ENCODE peak calls at places on chromosomes 11 and 22, in five cellular contexts. F, Q, I, E and W are unnamed samples.

GRCh38 chr11:45777127-45777969 is 27.6 kb upstream of the SLC35C1 start:
- DNase-seq in F (no peak), Q (no peak), I (no peak), E (no peak), W (no peak)

GRCh38 chr22:28882545-28882877 is 861 bp upstream of the ZNRF3 start:
- DNase-seq in F (peak; percentile 43), Q (no peak), I (no peak), E (peak; percentile 8), W (no peak)

GRCh38 chr11:90669094-90669493 is 446.2 kb upstream of the CHORDC1 start:
- DNase-seq in F (no peak), Q (no peak), I (no peak), E (no peak), W (no peak)

GRCh38 chr11:126853732-126854131 is 146.8 kb downstream of the KIRREL3 start:
- DNase-seq in F (no peak), Q (peak; percentile 7), I (no peak), E (no peak), W (no peak)

GRCh38 chr22:45428391-45429385 is 15.2 kb downstream of the RIBC2 start:
- DNase-seq in F (no peak), Q (no peak), I (no peak), E (no peak), W (no peak)

GRCh38 chr11:61899146-61899841 is 7.9 kb upstream of the FADS3 start:
- DNase-seq in F (peak; percentile 92), Q (peak; percentile 96), I (peak; percentile 89), E (peak; percentile 36), W (peak; percentile 86)

GRCh38 chr11:94853836-94854235 is 85.7 kb downstream of the AMOTL1 start:
- DNase-seq in F (no peak), Q (no peak), I (no peak), E (no peak), W (no peak)

GRCh38 chr22:49016909-49017768 is 810.5 kb downstream of the BRD1 start:
- DNase-seq in F (no peak), Q (no peak), I (no peak), E (no peak), W (no peak)

GRCh38 chr11:61793084-61793828 is 545 bp downstream of the FEN1 start:
- DNase-seq in F (no peak), Q (peak; percentile 47), I (no peak), E (no peak), W (no peak)

GRCh38 chr22:17783773-17784480 is 9.7 kb upstream of the BID start:
- DNase-seq in F (no peak), Q (no peak), I (no peak), E (no peak), W (no peak)

GRCh38 chr22:17782158-17782557 is 7.9 kb upstream of the BID start:
- DNase-seq in F (no peak), Q (no peak), I (no peak), E (no peak), W (no peak)

GRCh38 chr22:17781319-17782031 is 7.2 kb upstream of the BID start:
- DNase-seq in F (peak; percentile 60), Q (peak; percentile 68), I (no peak), E (no peak), W (peak; percentile 57)

GRCh38 chr22:17783317-17783716 is 9.0 kb upstream of the BID start:
- DNase-seq in F (no peak), Q (no peak), I (no peak), E (no peak), W (no peak)

GRCh38 chr22:17782621-17783020 is 8.4 kb upstream of the BID start:
- DNase-seq in F (no peak), Q (no peak), I (peak; percentile 57), E (no peak), W (no peak)
- H3K27ac ChIP-seq in F (no peak overlapping the region), Q (peak overlapping the region; percentile 73), I (no peak overlapping the region), E (no peak overlapping the region), W (no peak overlapping the region)

GRCh38 chr22:17874231-17874630 is 100.0 kb upstream of the BID start:
- DNase-seq in F (no peak), Q (no peak), I (no peak), E (no peak), W (no peak)

GRCh38 chr22:17871726-17872458 is 97.6 kb upstream of the BID start:
- DNase-seq in F (no peak), Q (no peak), I (no peak), E (no peak), W (no peak)

GRCh38 chr22:17873116-17873515 is 98.8 kb upstream of the BID start:
- DNase-seq in F (no peak), Q (no peak), I (no peak), E (no peak), W (no peak)

GRCh38 chr22:17873804-17874203 is 99.5 kb upstream of the BID start:
- DNase-seq in F (no peak), Q (no peak), I (no peak), E (no peak), W (no peak)

GRCh38 chr22:17872491-17872890 is 98.2 kb upstream of the BID start:
- DNase-seq in F (no peak), Q (no peak), I (no peak), E (no peak), W (peak; percentile 87)
- TF ChIP-seq CTCF in F (no peak), Q (no peak), I (no peak), E (no peak), W (no peak)

GRCh38 chr11:10627306-10627705 is 58.8 kb upstream of the LYVE1 start:
- DNase-seq in F (no peak), Q (no peak), I (no peak), E (no peak), W (no peak)
- H3K27ac ChIP-seq in F (no peak overlapping the region), Q (no peak overlapping the region), I (peak overlapping the region; percentile 60), E (peak overlapping the region; percentile 15), W (no peak overlapping the region)

GRCh38 chr11:71563401-71563800 is 2.0 kb upstream of the KRTAP5-10 start:
- DNase-seq in F (peak; percentile 34), Q (peak; percentile 67), I (no peak), E (peak; percentile 51), W (peak; percentile 30)
- TF ChIP-seq CTCF in F (peak; percentile 71), Q (peak; percentile 35), I (peak; percentile 12), E (peak; percentile 70), W (no peak)

DNA sequence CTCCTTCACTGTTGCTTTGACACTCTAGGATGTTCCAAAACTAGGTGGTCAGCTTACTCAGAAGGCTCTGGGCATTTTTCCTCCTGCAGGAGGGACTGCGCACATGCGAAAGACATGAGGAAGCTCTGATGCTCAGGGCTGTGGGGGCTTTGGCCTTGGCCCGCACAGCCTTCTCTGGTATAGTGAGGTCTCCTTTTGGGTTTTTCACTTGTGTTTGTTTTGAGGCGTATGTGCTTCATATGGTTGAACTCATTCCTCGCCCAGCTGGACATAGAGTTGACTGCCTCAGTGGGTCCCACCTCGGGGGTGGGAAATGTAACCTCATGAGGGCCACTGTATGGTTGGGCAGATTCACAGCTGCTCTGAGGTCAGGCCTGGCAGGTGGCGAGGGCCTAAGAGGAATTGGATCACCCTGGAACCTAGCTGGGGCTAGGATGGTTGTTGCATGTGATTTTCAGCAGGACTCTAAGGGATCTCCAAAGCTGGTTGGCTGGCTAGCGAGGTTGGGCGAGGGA is 63.7 kb downstream of the PTPRJ start:
- DNase-seq in F (peak; percentile 76), Q (no peak), I (no peak), E (no peak), W (no peak)
- H3K27ac ChIP-seq in F (peak overlapping the region; percentile 92), Q (no peak overlapping the region), I (peak overlapping the region; percentile 40), E (no peak overlapping the region), W (no peak overlapping the region)

GRCh38 chr11:77370217-77370616 is 68.7 kb upstream of the GDPD4 start:
- DNase-seq in F (no peak), Q (peak; percentile 6), I (no peak), E (no peak), W (no peak)
- TF ChIP-seq CTCF in F (peak; percentile 30), Q (no peak), I (peak; percentile 19), E (no peak), W (no peak)